ENCODE peak calls at places on chromosomes 3 and 15, in seven cellular contexts. G is naive thymus-derived CD8-positive, alpha-beta T cell; L is RKO; C is GOT3; T is stimulated activated CD4-positive, alpha-beta T cell treated with anti-CD3 and anti-CD28 coated beads, TNF-alpha, amount 100 ng/mL, for 1 hour; O is cardiac muscle cell; P is IMR-90. X is an unnamed sample.

GRCh38 chr15:75902129-75902557 is 1.5 kb upstream of the FBXO22 start:
- DNase-seq in L (no peak), T (no peak), C (no peak), O (peak), P (no peak), G (no peak), X (no peak)

GRCh38 chr3:172836390-172836997 is 86.0 kb downstream of the ECT2 start:
- DNase-seq in L (peak), T (no peak), C (no peak), P (peak), G (no peak), O (peak), X (peak)

GRCh38 chr3:133988631-133989161 is 41.0 kb downstream of the SLCO2A1 start:
- DNase-seq in O (no peak), C (no peak), G (no peak), P (no peak), L (no peak), T (no peak), X (no peak)

GRCh38 chr15:36940636-36941285 is 159.6 kb downstream of the MEIS2 start:
- DNase-seq in L (no peak), C (no peak), T (no peak), P (no peak), G (no peak), O (no peak), X (no peak)

GRCh38 chr15:91855241-91855640 is 1.7 kb downstream of the SLCO3A1 start:
- DNase-seq in P (no peak), L (no peak), O (no peak), G (no peak), T (no peak), C (no peak), X (no peak)

GRCh38 chr15:74906193-74906449 is 530 bp downstream of the FAM219B start:
- DNase-seq in P (no peak), O (peak), C (no peak), G (no peak), L (no peak), T (no peak), X (peak)

GRCh38 chr15:38367476-38367875 is 86.5 kb upstream of the FAM98B start:
- DNase-seq in C (no peak), P (peak), O (no peak), L (no peak), T (no peak), G (no peak), X (no peak)

GRCh38 chr3:171159024-171159821 is 132.7 kb upstream of the SLC2A2 start:
- DNase-seq in P (no peak), T (no peak), O (no peak), L (no peak), G (no peak), C (no peak), X (no peak)

GRCh38 chr3:36282774-36283173 is 97.5 kb upstream of the STAC start:
- DNase-seq in L (no peak), G (no peak), P (no peak), C (no peak), O (no peak), T (no peak), X (no peak)

GRCh38 chr3:45994661-45995369 is 809 bp downstream of the FYCO1 start:
- DNase-seq in L (peak), P (no peak), G (no peak), O (no peak), T (peak), C (no peak), X (no peak)

GRCh38 chr15:45099549-45100165 is 14.3 kb downstream of the DUOX2 start:
- DNase-seq in L (no peak), O (no peak), P (no peak), G (no peak), C (no peak), T (no peak), X (no peak)

GRCh38 chr3:28504945-28505344 is 156.3 kb upstream of the AZI2 start:
- DNase-seq in P (no peak), T (no peak), O (peak), G (no peak), L (no peak), C (no peak), X (no peak)

GRCh38 chr3:195582947-195583346 is 793 bp downstream of the APOD start:
- DNase-seq in T (no peak), L (peak), C (no peak), O (no peak), G (no peak), P (no peak), X (no peak)

GRCh38 chr3:129324855-129325254 is 46.2 kb downstream of the HMCES start:
- DNase-seq in O (no peak), G (no peak), C (no peak), T (no peak), P (no peak), L (no peak), X (no peak)

GRCh38 chr3:46453526-46454208 is 11.0 kb downstream of the LTF start:
- DNase-seq in P (no peak), C (no peak), G (no peak), T (no peak), L (no peak), O (no peak), X (no peak)

GRCh38 chr3:155664922-155665695 is 79.8 kb downstream of the PLCH1 start:
- DNase-seq in L (peak), T (no peak), C (peak), P (peak), G (no peak), O (no peak), X (peak)

GRCh38 chr3:49357466-49358216 is 512 bp downstream of the GPX1 start:
- DNase-seq in L (peak), T (no peak), G (peak), P (peak), C (peak), O (peak), X (no peak)

GRCh38 chr3:61925721-61926120 is 364.4 kb downstream of the PTPRG start:
- DNase-seq in G (no peak), O (no peak), T (no peak), P (peak), C (no peak), L (no peak), X (no peak)

GRCh38 chr3:48715179-48715800 is 1.7 kb downstream of the IP6K2 start:
- DNase-seq in P (peak), T (no peak), L (peak), G (no peak), C (no peak), O (peak), X (no peak)

GRCh38 chr15:90550919-90551318 is 21.2 kb downstream of the CRTC3 start:
- DNase-seq in O (no peak), G (no peak), C (no peak), T (no peak), L (no peak), P (no peak), X (no peak)

GRCh38 chr15:43134157-43134637 is 811 bp downstream of the TMEM62 start:
- DNase-seq in O (peak), G (no peak), T (no peak), C (no peak), P (no peak), L (peak), X (no peak)

GRCh38 chr3:10555263-10555662 is 49.9 kb upstream of the ATP2B2 start:
- DNase-seq in P (no peak), C (no peak), L (no peak), T (no peak), O (no peak), G (no peak), X (no peak)

GRCh38 chr3:126338796-126339241 is 18.4 kb downstream of the KLF15 start:
- DNase-seq in O (no peak), L (no peak), P (no peak), T (no peak), G (no peak), C (no peak), X (no peak)

GRCh38 chr3:143653493-143653892 is 194.8 kb downstream of the SLC9A9 start:
- DNase-seq in L (no peak), C (no peak), G (no peak), T (no peak), P (no peak), O (no peak), X (no peak)

GRCh38 chr15:85414495-85414894 is 34.1 kb downstream of the AKAP13 start:
- DNase-seq in P (peak), T (no peak), O (no peak), L (peak), C (no peak), G (no peak), X (peak)

GRCh38 chr15:61701455-61701854 is 358.8 kb downstream of the VPS13C start:
- DNase-seq in C (no peak), G (no peak), T (no peak), L (no peak), O (no peak), P (no peak), X (no peak)

GRCh38 chr3:46304739-46305138 is 49.2 kb upstream of the CCR2 start:
- DNase-seq in G (no peak), L (no peak), O (no peak), C (no peak), T (no peak), P (no peak), X (no peak)

GRCh38 chr15:41934843-41935242 is 37.5 kb downstream of the EHD4 start:
- DNase-seq in T (peak), P (no peak), G (peak), O (no peak), L (no peak), C (no peak), X (no peak)

GRCh38 chr3:113214917-113215595 is 3.7 kb downstream of the BOC start:
- DNase-seq in C (no peak), O (no peak), P (peak), L (no peak), G (no peak), T (no peak), X (no peak)

GRCh38 chr3:16665282-16665741 is 60.1 kb upstream of the DAZL start:
- DNase-seq in L (peak), T (no peak), O (no peak), C (peak), G (no peak), P (no peak), X (peak)

GRCh38 chr3:134308350-134308891 is 57.8 kb upstream of the RYK start:
- DNase-seq in C (peak), L (peak), O (peak), T (peak), G (peak), P (peak), X (peak)

GRCh38 chr3:113088616-113089015 is 97.8 kb downstream of the GTPBP8 start:
- DNase-seq in P (no peak), O (no peak), T (no peak), G (no peak), C (no peak), L (no peak), X (no peak)

GRCh38 chr3:131526801-131527347 is 24.1 kb upstream of the MRPL3 start:
- DNase-seq in T (no peak), O (peak), C (no peak), G (no peak), P (peak), L (no peak), X (peak)

GRCh38 chr15:40511472-40512133 is 40.8 kb downstream of the CHST14 start:
- DNase-seq in O (peak), L (peak), C (no peak), P (no peak), G (no peak), T (no peak), X (no peak)

X was measured in SK-MEL-5.